ENCODE peak calls at places on chromosomes 13 and 19, in ten cellular contexts. O is fibroblast of lung; M is tibial artery; W is esophagus muscularis mucosa; C is AG09309; K is adrenal gland; E is transverse colon; I is Caco-2; A is CD8-positive, alpha-beta T cell; V is dorsolateral prefrontal cortex. T is an unnamed sample.

GRCh38 chr19:47790398-47790814 is 11.9 kb downstream of the SELENOW start:
- DNase-seq in K (peak; percentile 91), C (no peak), M (peak; percentile 79), A (peak; percentile 90), E (peak; percentile 85), V (peak; percentile 79), O (peak; percentile 62), I (peak; percentile 89), W (peak; percentile 95), T (peak; percentile 56)

GRCh38 chr19:15584541-15585115 is 30.4 kb upstream of the CYP4F8 start:
- DNase-seq in I (peak; percentile 81), M (peak; percentile 80), V (peak; percentile 75), C (peak; percentile 4), A (peak; percentile 90), E (peak; percentile 82), W (no peak), K (peak; percentile 84), O (peak; percentile 48), T (peak; percentile 47)

GRCh38 chr19:36771275-36772231 is 1.1 kb downstream of the ZNF850 start:
- DNase-seq in K (peak; percentile 91), I (peak; percentile 61), M (peak; percentile 60), A (no peak), W (peak; percentile 91), O (peak; percentile 89), E (peak; percentile 36), V (no peak), C (peak; percentile 18), T (peak; percentile 52)

GRCh38 chr19:32924200-32924599 is 47.6 kb downstream of the CEP89 start:
- DNase-seq in K (peak; percentile 76), A (no peak), E (peak; percentile 31), M (no peak), I (no peak), O (peak; percentile 6), V (no peak), C (no peak), W (no peak), T (peak; percentile 3)

GRCh38 chr13:55155046-55155445 is 1985.7 kb upstream of the PRR20A start:
- DNase-seq in I (no peak), O (no peak), C (no peak), E (no peak), W (no peak), V (no peak), K (no peak), M (no peak), A (no peak), T (no peak)

GRCh38 chr19:19538077-19538764 is at the start of gene CILP2:
- DNase-seq in I (peak; percentile 75), C (no peak), E (peak; percentile 41), W (no peak), A (peak; percentile 66), M (peak; percentile 26), V (no peak), K (no peak), O (no peak), T (no peak)

GRCh38 chr19:8135946-8136618 is 13.3 kb downstream of the FBN3 start:
- DNase-seq in A (no peak), I (no peak), V (no peak), W (no peak), O (no peak), M (no peak), C (no peak), E (no peak), K (no peak), T (no peak)

GRCh38 chr13:98466634-98467236 is 110.2 kb downstream of the STK24 start:
- DNase-seq in M (no peak), E (peak; percentile 59), K (peak; percentile 72), C (no peak), A (no peak), O (peak; percentile 57), V (no peak), W (no peak), I (peak; percentile 69), T (peak; percentile 45)

GRCh38 chr13:46324976-46325375 is 62.1 kb downstream of the RUBCNL start:
- DNase-seq in M (no peak), A (no peak), K (no peak), W (no peak), V (no peak), O (no peak), I (no peak), C (no peak), E (no peak), T (peak; percentile 81)

GRCh38 chr13:19150226-19150625 is 31.4 kb downstream of the TUBA3C start:
- DNase-seq in A (no peak), K (no peak), V (no peak), O (no peak), I (no peak), W (no peak), M (no peak), E (no peak), C (no peak), T (no peak)

GRCh38 chr19:54209748-54210494 is 9.3 kb downstream of the RPS9 start:
- DNase-seq in I (peak; percentile 70), E (peak; percentile 93), V (peak; percentile 51), O (peak; percentile 99), W (peak; percentile 95), C (peak; percentile 90), K (peak; percentile 98), A (no peak), M (peak; percentile 93), T (peak; percentile 93)

GRCh38 chr19:19679176-19680073 is 10.8 kb downstream of the ZNF101 start:
- DNase-seq in K (no peak), V (no peak), I (no peak), M (no peak), W (no peak), A (no peak), E (no peak), O (no peak), C (no peak), T (no peak)

GRCh38 chr19:17424743-17425365 is 5.0 kb downstream of the MVB12A start:
- DNase-seq in W (no peak), V (no peak), O (no peak), K (peak; percentile 66), M (no peak), I (peak; percentile 65), E (no peak), C (no peak), A (no peak), T (no peak)

GRCh38 chr19:35513231-35513974 is at the start of gene DMKN:
- DNase-seq in V (no peak), O (peak; percentile 41), A (no peak), I (no peak), W (no peak), E (no peak), K (no peak), M (no peak), C (peak; percentile 25), T (peak; percentile 73)

GRCh38 chr13:49602005-49602404 is 16.6 kb upstream of the RCBTB1 start:
- DNase-seq in O (no peak), A (no peak), W (no peak), K (no peak), I (no peak), E (no peak), V (no peak), C (no peak), M (no peak), T (no peak)

GRCh38 chr13:24670927-24671326 is 9.3 kb upstream of the ATP12A start:
- DNase-seq in M (no peak), I (peak; percentile 63), W (no peak), V (no peak), A (no peak), K (no peak), C (no peak), E (no peak), O (no peak), T (no peak)

GRCh38 chr13:43389573-43389972 is 366.2 kb downstream of the DNAJC15 start:
- DNase-seq in A (no peak), E (no peak), K (no peak), O (peak; percentile 79), I (no peak), V (no peak), W (no peak), C (no peak), M (no peak), T (peak; percentile 50)

GRCh38 chr19:10655457-10656312 is 1.5 kb downstream of the ILF3 start:
- DNase-seq in C (no peak), M (no peak), I (no peak), E (peak; percentile 18), K (no peak), A (no peak), V (no peak), W (no peak), O (no peak), T (peak; percentile 57)
- TF ChIP-seq CTCF in C (peak; percentile 3), M (no peak), I (no peak), E (no peak), K (no peak), A (no peak), V (no peak), W (no peak), O (no peak), T (peak; percentile 10)

DNA sequence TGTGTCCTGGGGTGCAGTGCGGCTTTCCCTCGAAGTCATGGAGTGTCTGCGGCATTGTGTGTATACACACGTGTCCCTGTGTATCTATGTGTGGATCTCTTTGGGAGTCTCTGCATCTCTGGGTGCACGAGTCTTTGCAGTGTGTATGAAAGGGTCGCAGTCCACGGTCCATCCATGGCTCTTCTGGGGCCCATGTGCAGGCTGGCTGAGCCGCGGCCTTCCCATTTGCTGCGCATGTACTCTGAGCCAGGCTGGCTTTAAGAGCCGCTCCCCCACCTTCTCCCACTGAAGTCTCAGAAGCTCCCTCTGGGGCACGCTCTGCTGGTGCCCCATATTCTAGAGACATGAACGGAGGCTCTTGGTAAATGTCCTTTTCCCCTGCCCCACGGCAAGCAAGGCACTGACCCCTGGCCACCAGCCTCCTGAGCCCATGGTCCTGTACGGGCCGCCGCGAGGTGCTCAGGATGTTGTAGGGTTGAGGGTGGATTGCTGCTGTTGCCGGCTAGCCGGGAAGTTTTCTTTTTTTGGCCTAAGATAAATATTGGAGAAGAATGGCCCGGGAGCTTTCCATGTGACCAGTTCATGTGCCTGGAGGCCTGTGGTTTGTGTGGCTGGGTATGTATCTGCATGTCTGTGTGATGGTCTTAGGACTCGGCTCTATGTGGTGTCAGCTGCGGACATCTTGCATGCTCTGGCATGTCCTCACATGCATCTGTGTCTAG is 31.9 kb downstream of the PAK4 start:
- DNase-seq in O (peak; percentile 8), K (no peak), M (no peak), C (no peak), E (no peak), I (no peak), W (no peak), V (no peak), A (no peak), T (no peak)
- H3K4me3 ChIP-seq in O (no peak overlapping the region), K (no peak overlapping the region), M (no peak overlapping the region), C (no peak overlapping the region), E (no peak overlapping the region), I (no peak overlapping the region), W (no peak overlapping the region), V (no peak overlapping the region), A (no peak overlapping the region), T (no peak overlapping the region)

DNA sequence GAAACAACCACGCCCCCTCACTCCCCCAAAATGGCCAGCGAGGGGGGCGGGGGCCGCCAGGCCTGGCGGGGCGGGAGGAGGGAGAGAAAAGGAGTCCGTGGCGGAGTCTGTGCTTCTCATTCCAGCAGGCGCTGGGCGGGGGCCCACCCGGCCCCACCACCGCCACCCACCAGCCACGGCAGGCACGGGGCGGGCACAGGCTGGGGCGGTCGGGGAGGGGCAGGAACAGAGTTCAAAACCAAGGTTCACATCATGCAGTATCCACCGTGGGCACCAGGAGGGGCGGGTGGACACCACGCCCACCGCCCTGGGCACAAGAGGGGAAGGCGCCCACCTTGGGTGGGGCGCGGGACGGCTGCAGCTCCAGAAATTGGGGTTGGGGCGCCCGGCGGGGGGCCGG is 12.8 kb downstream of the DPF1 start:
- DNase-seq in I (no peak), C (no peak), A (no peak), V (no peak), W (no peak), M (no peak), O (peak; percentile 20), E (no peak), K (no peak), T (no peak)
- TF ChIP-seq CTCF in I (no peak), C (peak; percentile 1), A (peak; percentile 31), V (no peak), W (no peak), M (no peak), O (peak; percentile 13), E (peak; percentile 4), K (no peak), T (no peak)

GRCh38 chr19:6752257-6753177 is 13.0 kb downstream of the TRIP10 start:
- DNase-seq in A (no peak), C (no peak), O (no peak), E (peak; percentile 85), W (no peak), M (no peak), I (peak; percentile 95), K (no peak), V (no peak), T (no peak)
- H3K4me3 ChIP-seq in A (peak overlapping the region; percentile 59), C (peak overlapping the region; percentile 35), O (peak overlapping the region; percentile 48), E (peak overlapping the region; percentile 5), W (peak overlapping the region; percentile 46), M (peak overlapping the region; percentile 49), I (peak overlapping the region; percentile 53), K (no peak overlapping the region), V (peak overlapping the region; percentile 45), T (peak overlapping the region; percentile 49)

T was measured in AG10803.